ENCODE peak calls at places on chromosome 9, in nine cellular contexts. I is left cardiac atrium; U is ascending aorta; H is HuH-7; P is OCI-M1; B is activated CD4-positive, alpha-beta T cell treated with anti-CD3 and anti-CD28 coated beads, Interleukin-2, amount 50 U/mL, for 1 hour; Q is activated T-cell treated with anti-CD3 and anti-CD28 coated beads, Interleukin-2, amount 50 U/mL, for 24 hours; J is amygdala; O is nucleus accumbens. F is an unnamed sample.

GRCh38 chr9:132694144-132694543 is 23.9 kb downstream of the GTF3C4 start:
- DNase-seq in I (no peak), U (no peak), H (no peak), P (peak), B (no peak), Q (no peak), J (no peak), O (no peak), F (no peak)

GRCh38 chr9:134626576-134627416 is 14.8 kb upstream of the COL5A1 start:
- DNase-seq in I (peak), U (peak), H (no peak), P (no peak), B (no peak), Q (no peak), J (no peak), O (no peak), F (no peak)

GRCh38 chr9:100432736-100433135 is 5.8 kb downstream of the MSANTD3 start:
- DNase-seq in I (no peak), U (no peak), H (no peak), P (no peak), B (no peak), Q (no peak), J (no peak), O (no peak), F (no peak)

GRCh38 chr9:115209601-115210306 is 91.8 kb upstream of the TNC start:
- DNase-seq in I (no peak), U (no peak), H (no peak), P (peak), B (no peak), Q (no peak), J (no peak), O (no peak), F (no peak)

GRCh38 chr9:12775963-12776774 is 1.3 kb downstream of the LURAP1L start:
- DNase-seq in I (peak), U (peak), H (peak), P (peak), B (no peak), Q (no peak), J (peak), O (peak), F (peak)

GRCh38 chr9:26710008-26710407 is 182.6 kb downstream of the CAAP1 start:
- DNase-seq in I (no peak), U (no peak), H (no peak), P (peak), B (no peak), Q (no peak), J (no peak), O (no peak), F (no peak)

GRCh38 chr9:76687861-76688374 is 76.3 kb upstream of the PCA3 start:
- DNase-seq in I (peak), U (peak), H (no peak), P (no peak), B (no peak), Q (no peak), J (no peak), O (no peak), F (peak)

GRCh38 chr9:127519301-127520166 is 68.2 kb downstream of the LRSAM1 start:
- DNase-seq in I (peak), U (peak), H (no peak), P (no peak), B (no peak), Q (peak), J (no peak), O (no peak), F (peak)

GRCh38 chr9:92561374-92562329 is 25.9 kb upstream of the ECM2 start:
- DNase-seq in I (no peak), U (no peak), H (no peak), P (no peak), B (no peak), Q (no peak), J (no peak), O (no peak), F (no peak)

GRCh38 chr9:120366646-120367019 is 213.3 kb downstream of the CDK5RAP2 start:
- DNase-seq in I (peak), U (no peak), H (no peak), P (no peak), B (no peak), Q (no peak), J (no peak), O (no peak), F (no peak)

F was measured in thoracic aorta.